ENCODE peak calls at places on chromosomes 7 and 10, in seven cellular contexts. H, W, I, Y, V, P and Q are unnamed samples.

GRCh38 chr7:23012797-23013714 is 874 bp downstream of the HYCC1 start:
- DNase-seq in W (peak), H (peak), I (peak), P (no peak), Y (peak), V (no peak), Q (peak)

GRCh38 chr7:131699323-131699722 is 142.9 kb upstream of the PODXL start:
- DNase-seq in H (no peak), I (no peak), Y (no peak), P (no peak), V (no peak), W (no peak), Q (no peak)

GRCh38 chr7:74292757-74293576 is 3.8 kb downstream of the CLIP2 start:
- DNase-seq in H (no peak), V (peak), W (no peak), I (no peak), P (no peak), Y (no peak), Q (no peak)

GRCh38 chr7:106600569-106601373 is 60.2 kb downstream of the CCDC71L start:
- DNase-seq in W (no peak), I (no peak), H (no peak), Y (no peak), P (no peak), V (no peak), Q (peak)

GRCh38 chr7:1526271-1526754 is 4.2 kb upstream of the MAFK start:
- DNase-seq in V (no peak), W (no peak), P (no peak), I (no peak), H (no peak), Y (no peak), Q (no peak)

GRCh38 chr7:135377171-135377570 is 132.7 kb downstream of the CNOT4 start:
- DNase-seq in W (no peak), P (no peak), H (no peak), I (no peak), Y (no peak), V (no peak), Q (no peak)

GRCh38 chr7:99631311-99632109 is 14.8 kb downstream of the ZSCAN25 start:
- DNase-seq in V (peak), I (no peak), W (no peak), Y (peak), P (no peak), H (peak), Q (peak)

GRCh38 chr10:93481931-93482834 is at the start of gene MYOF:
- DNase-seq in H (peak), P (no peak), V (peak), I (no peak), W (peak), Y (peak), Q (peak)

GRCh38 chr10:124213471-124213870 is 120.1 kb upstream of the CHST15 start:
- DNase-seq in H (no peak), I (no peak), P (no peak), W (no peak), Y (no peak), V (no peak), Q (peak)

GRCh38 chr7:156577645-156578577 is 62.7 kb upstream of the RNF32 start:
- DNase-seq in I (no peak), P (no peak), V (no peak), W (no peak), Y (no peak), H (no peak), Q (no peak)

GRCh38 chr10:128274938-128275337 is 148.7 kb upstream of the MKI67 start:
- DNase-seq in P (no peak), V (peak), H (peak), I (no peak), W (no peak), Y (no peak), Q (no peak)

GRCh38 chr7:101378808-101379207 is 16.1 kb downstream of the COL26A1 start:
- DNase-seq in V (no peak), W (peak), P (no peak), I (no peak), Y (peak), H (no peak), Q (peak)

GRCh38 chr10:4867520-4868356 is 41.7 kb downstream of the AKR1E2 start:
- DNase-seq in V (no peak), Y (no peak), P (no peak), I (no peak), H (no peak), W (no peak), Q (no peak)

GRCh38 chr7:86961686-86962085 is 97.8 kb downstream of the ELAPOR2 start:
- DNase-seq in W (no peak), V (no peak), P (no peak), H (no peak), Y (no peak), I (no peak), Q (no peak)

GRCh38 chr7:124152859-124153692 is 120.2 kb upstream of the TMEM229A start:
- DNase-seq in V (peak), Y (peak), P (no peak), I (no peak), H (no peak), W (peak), Q (no peak)

GRCh38 chr10:129057856-129058663 is 409.0 kb upstream of the MGMT start:
- DNase-seq in Y (no peak), P (no peak), H (peak), W (no peak), I (no peak), V (no peak), Q (no peak)

GRCh38 chr7:99235925-99236324 is 28.0 kb upstream of the KPNA7 start:
- DNase-seq in I (no peak), H (no peak), Y (no peak), P (no peak), W (no peak), V (no peak), Q (no peak)

GRCh38 chr10:5927306-5927705 is 37.3 kb downstream of the FBH1 start:
- DNase-seq in H (no peak), V (no peak), I (no peak), P (no peak), Y (no peak), W (no peak), Q (no peak)

GRCh38 chr10:129761573-129761972 is 202.5 kb downstream of the EBF3 start:
- DNase-seq in W (no peak), I (no peak), V (no peak), H (no peak), Y (no peak), P (no peak), Q (no peak)

GRCh38 chr7:41574377-41574776 is 128.5 kb downstream of the INHBA start:
- DNase-seq in Y (no peak), P (no peak), I (no peak), W (no peak), H (no peak), V (no peak), Q (no peak)

GRCh38 chr10:104650072-104650471 is 9.0 kb downstream of the SORCS3 start:
- DNase-seq in P (no peak), I (no peak), V (no peak), W (no peak), Y (no peak), H (no peak), Q (no peak)

GRCh38 chr7:69095649-69096048 is 502.6 kb upstream of the AUTS2 start:
- DNase-seq in H (no peak), Y (no peak), V (no peak), W (no peak), I (no peak), P (no peak), Q (no peak)

GRCh38 chr10:49601857-49602256 is 8.3 kb upstream of the SLC18A3 start:
- DNase-seq in H (no peak), V (no peak), I (no peak), W (no peak), Y (no peak), P (no peak), Q (peak)

GRCh38 chr7:26891400-26892355 is 27.3 kb upstream of the SKAP2 start:
- DNase-seq in Y (no peak), I (no peak), V (no peak), P (no peak), W (no peak), H (no peak), Q (no peak)

GRCh38 chr10:48384699-48384982 is 78.2 kb downstream of the MAPK8 start:
- DNase-seq in Y (no peak), I (no peak), H (no peak), V (no peak), W (no peak), P (no peak), Q (no peak)

GRCh38 chr7:118306771-118307170 is 82.3 kb downstream of the ANKRD7 start:
- DNase-seq in Y (no peak), P (no peak), H (no peak), W (no peak), I (no peak), V (no peak), Q (no peak)

GRCh38 chr10:21173433-21173963 is 276.4 kb upstream of the NEBL start:
- DNase-seq in W (peak), P (no peak), V (peak), Y (no peak), H (no peak), I (no peak), Q (no peak)

GRCh38 chr10:75468612-75469011 is 37.2 kb downstream of the LRMDA start:
- DNase-seq in V (no peak), Y (no peak), P (no peak), H (no peak), W (no peak), I (no peak), Q (no peak)